ENCODE peak calls at places on chromosomes 13 and 19, in nine cellular contexts. J is Peyer's patch, F is heart left ventricle, A is adrenal gland, N is adipocyte, U is sigmoid colon, S is aorta, X is Karpas-422, Y is heart right ventricle. Q is an unnamed sample. For H3K4me1, the result is how much of the 10 kb centered on the place peaks cover.

GRCh38 chr19:13238891-13239534 is 88.8 kb downstream of the IER2 start:
- DNase-seq in J (no peak), F (no peak), A (no peak), N (no peak), U (no peak), S (no peak), X (no peak), Y (no peak), Q (no peak)

GRCh38 chr19:15779756-15780476 is 7.5 kb upstream of the OR10H5 start:
- DNase-seq in J (no peak), F (peak), A (peak), N (peak), U (peak), S (peak), X (no peak), Y (peak), Q (peak)

GRCh38 chr13:24642236-24642635 is 38.0 kb upstream of the ATP12A start:
- DNase-seq in J (no peak), F (no peak), A (no peak), N (no peak), U (no peak), S (no peak), X (no peak), Y (no peak), Q (no peak)

GRCh38 chr19:9498183-9498902 is at the start of gene ZNF560:
- DNase-seq in J (no peak), F (no peak), A (no peak), N (no peak), U (no peak), S (no peak), X (no peak), Y (no peak), Q (no peak)

GRCh38 chr13:105177265-105177900 is 1358.1 kb downstream of the EFNB2 start:
- DNase-seq in J (no peak), F (no peak), A (no peak), N (peak), U (no peak), S (no peak), X (no peak), Y (no peak), Q (no peak)

GRCh38 chr13:45393941-45394570 is 24.1 kb downstream of the SLC25A30 start:
- DNase-seq in J (no peak), F (peak), A (peak), N (peak), U (no peak), S (no peak), X (peak), Y (peak), Q (no peak)

GRCh38 chr19:42471554-42472249 is 29.0 kb upstream of the CXCL17 start:
- DNase-seq in J (no peak), F (no peak), A (peak), N (peak), U (no peak), S (no peak), X (peak), Y (no peak), Q (no peak)

GRCh38 chr13:79549355-79550106 is 68.6 kb downstream of the NDFIP2 start:
- DNase-seq in J (no peak), F (no peak), A (no peak), N (peak), U (no peak), S (no peak), X (peak), Y (no peak), Q (no peak)

GRCh38 chr19:13417054-13417453 is 89.2 kb downstream of the CACNA1A start:
- DNase-seq in J (no peak), F (peak), A (no peak), N (no peak), U (no peak), S (no peak), X (peak), Y (peak), Q (peak)

DNA sequence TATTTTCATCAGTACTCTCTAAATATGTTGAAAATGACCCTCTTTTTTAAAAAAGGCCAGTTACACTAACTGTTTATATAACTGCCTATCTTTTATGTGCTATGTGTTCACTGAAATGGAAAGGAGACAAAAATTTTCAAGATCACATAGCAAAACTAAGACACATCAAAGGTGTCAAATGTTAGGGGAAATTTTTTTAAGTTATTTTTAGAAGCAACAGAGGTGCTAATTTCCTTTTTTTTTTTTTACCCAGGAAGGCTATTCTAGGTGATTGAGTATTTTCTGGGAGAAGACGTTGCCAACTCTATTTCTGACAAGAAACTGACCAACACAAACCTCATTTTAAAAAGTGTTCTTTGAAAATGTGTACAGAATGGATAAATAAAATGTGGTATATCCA is 45.7 kb downstream of the ELF1 start:
- DNase-seq in J (no peak), F (no peak), A (no peak), N (no peak), U (no peak), S (no peak), X (no peak), Y (no peak), Q (no peak)
- H3K4me1 ChIP-seq in J (half or more), F (under half), A (under half), N (half or more), U (under half), S (under half), X (half or more), Y (half or more), Q (under half)

GRCh38 chr19:54158812-54159351 is 639 bp downstream of the LENG1 start:
- DNase-seq in J (no peak), F (no peak), A (no peak), N (peak), U (no peak), S (no peak), X (peak), Y (no peak), Q (no peak)
- H3K4me1 ChIP-seq in J (under half), F (under half), A (under half), N (under half), U (under half), S (under half), X (under half), Y (under half), Q (under half)

GRCh38 chr13:74171621-74172020 is 37.4 kb upstream of the KLF12 start:
- DNase-seq in J (no peak), F (no peak), A (no peak), N (peak), U (no peak), S (no peak), X (no peak), Y (no peak), Q (no peak)

GRCh38 chr13:74162135-74162534 is 27.9 kb upstream of the KLF12 start:
- DNase-seq in J (no peak), F (no peak), A (no peak), N (no peak), U (no peak), S (no peak), X (no peak), Y (no peak), Q (no peak)

GRCh38 chr13:74162782-74163181 is 28.6 kb upstream of the KLF12 start:
- DNase-seq in J (no peak), F (no peak), A (no peak), N (no peak), U (no peak), S (no peak), X (no peak), Y (no peak), Q (no peak)

GRCh38 chr13:74168263-74168675 is 34.1 kb upstream of the KLF12 start:
- DNase-seq in J (no peak), F (no peak), A (peak), N (no peak), U (no peak), S (no peak), X (no peak), Y (no peak), Q (no peak)

DNA sequence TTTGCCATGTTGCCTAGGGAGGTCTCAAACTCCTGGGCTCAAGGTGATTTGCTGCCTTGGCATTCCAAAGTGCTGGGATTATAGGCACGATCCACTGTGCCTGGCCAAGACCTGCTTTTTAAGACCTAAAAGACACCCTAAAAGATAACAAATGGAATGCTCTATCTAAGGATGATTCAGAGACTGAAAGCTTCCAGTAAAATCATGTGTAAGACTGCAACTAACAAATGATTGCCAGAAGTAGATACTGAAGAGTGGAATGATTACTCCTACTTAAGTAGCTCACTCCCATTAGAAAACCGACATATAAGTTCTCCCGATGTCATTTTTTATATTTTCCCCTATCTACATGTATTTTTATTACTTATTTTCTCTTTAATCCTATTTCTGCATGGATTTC is 32.1 kb upstream of the KLF12 start:
- DNase-seq in J (no peak), F (no peak), A (no peak), N (no peak), U (no peak), S (no peak), X (no peak), Y (no peak), Q (no peak)
- H3K4me1 ChIP-seq in J (under half), F (under half), A (under half), N (under half), U (under half), S (under half), X (under half), Y (under half), Q (under half)

GRCh38 chr13:91894311-91894710 is 495.9 kb downstream of the GPC5 start:
- DNase-seq in J (no peak), F (no peak), A (peak), N (no peak), U (no peak), S (no peak), X (no peak), Y (no peak), Q (no peak)
- H3K4me1 ChIP-seq in J (under half), F (under half), A (under half), N (under half), U (under half), S (under half), X (under half), Y (under half), Q (under half)

Q was measured in right cardiac atrium.